ENCODE peak calls at places on chromosomes 5 and 9, in seven cellular contexts. K, E, Z, B, R, A and U are unnamed samples.
A peak's percentile ranks its signal among the peaks of the same experiment; 100 is the strongest.

GRCh38 chr9:15764131-15764530 is 211.3 kb downstream of the CCDC171 start:
- DNase-seq in R (no peak), B (peak; percentile 91), Z (no peak), E (no peak), K (no peak), A (no peak), U (no peak)

GRCh38 chr9:129597355-129598088 is 23.4 kb downstream of the C9orf50 start:
- DNase-seq in Z (peak; percentile 90), B (peak; percentile 67), R (peak; percentile 78), K (peak; percentile 65), E (peak; percentile 66), A (no peak), U (peak; percentile 70)

GRCh38 chr9:91814214-91814613 is 135.8 kb downstream of the ROR2 start:
- DNase-seq in E (no peak), Z (no peak), K (no peak), R (no peak), A (no peak), B (no peak), U (no peak)

GRCh38 chr5:113204525-113205161 is 228.0 kb downstream of the DCP2 start:
- DNase-seq in B (peak; percentile 71), Z (peak; percentile 38), R (peak; percentile 58), E (no peak), A (no peak), K (peak; percentile 64), U (no peak)

GRCh38 chr5:92927291-92927778 is 653.7 kb downstream of the NR2F1-AS1 start:
- DNase-seq in A (no peak), K (no peak), R (no peak), Z (no peak), E (no peak), B (peak; percentile 57), U (no peak)

GRCh38 chr5:108278285-108279240 is 103.3 kb downstream of the FBXL17 start:
- DNase-seq in A (no peak), E (peak; percentile 51), Z (peak; percentile 47), K (no peak), R (no peak), B (no peak), U (no peak)

GRCh38 chr5:2729189-2729588 is 22.3 kb downstream of the IRX2 start:
- DNase-seq in E (no peak), Z (no peak), R (no peak), B (no peak), K (no peak), A (no peak), U (no peak)

GRCh38 chr5:2430606-2431005 is 320.9 kb downstream of the IRX2 start:
- DNase-seq in K (no peak), E (no peak), A (no peak), R (no peak), Z (no peak), B (no peak), U (no peak)

GRCh38 chr9:78234810-78235209 is 1.1 kb upstream of the CEP78 start:
- DNase-seq in Z (no peak), A (no peak), B (peak; percentile 72), K (peak; percentile 39), E (no peak), R (peak; percentile 8), U (no peak)

GRCh38 chr5:146947181-146947941 is 68.8 kb upstream of the PPP2R2B start:
- DNase-seq in R (peak; percentile 8), A (no peak), Z (peak; percentile 47), E (no peak), B (peak; percentile 49), K (peak; percentile 4), U (peak; percentile 20)

GRCh38 chr5:141951341-141951781 is 6.6 kb downstream of the PCDH12 start:
- DNase-seq in R (peak; percentile 24), Z (peak; percentile 79), E (peak; percentile 86), B (no peak), K (no peak), A (peak; percentile 50), U (no peak)

GRCh38 chr5:37436146-37436934 is 57.2 kb downstream of the WDR70 start:
- DNase-seq in R (no peak), E (no peak), A (no peak), K (no peak), B (no peak), Z (no peak), U (no peak)

GRCh38 chr9:96495341-96495740 is 45.4 kb downstream of the HABP4 start:
- DNase-seq in Z (no peak), K (peak; percentile 95), A (no peak), R (peak; percentile 93), E (no peak), B (peak; percentile 78), U (no peak)

GRCh38 chr5:180178516-180179398 is 30.3 kb downstream of the RASGEF1C start:
- DNase-seq in E (no peak), R (no peak), Z (no peak), B (no peak), A (no peak), K (no peak), U (no peak)

GRCh38 chr5:150399158-150400019 is 13.3 kb downstream of the CD74 start:
- DNase-seq in Z (no peak), K (peak; percentile 58), A (no peak), E (no peak), B (no peak), R (peak; percentile 50), U (no peak)

GRCh38 chr5:77881528-77881927 is 105.4 kb upstream of the TBCA start:
- DNase-seq in B (peak; percentile 73), A (no peak), R (no peak), Z (no peak), E (no peak), K (peak; percentile 18), U (no peak)

DNA sequence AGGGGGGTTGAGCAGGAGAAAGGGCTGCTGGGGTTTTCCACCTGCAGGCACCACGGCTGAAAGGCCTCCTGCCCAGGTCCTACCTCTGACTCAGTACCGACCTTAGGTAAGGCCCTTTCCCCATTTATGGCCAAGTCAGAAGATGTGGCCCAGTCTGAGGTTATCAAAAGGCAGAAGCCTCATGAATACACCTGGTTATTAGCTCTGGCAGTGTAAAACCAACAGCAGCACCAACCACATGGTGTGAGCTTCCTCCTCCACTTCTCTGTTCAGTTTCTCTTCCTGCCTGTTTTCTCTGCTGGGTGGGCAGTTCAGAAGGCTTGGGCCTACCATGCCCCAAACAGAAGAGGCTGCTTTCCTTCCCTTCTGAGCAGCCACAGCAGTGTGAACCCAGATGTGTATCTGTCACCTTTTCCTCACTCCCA is 86.9 kb downstream of the UGCG start:
- DNase-seq in R (no peak), B (no peak), A (no peak), E (no peak), Z (no peak), K (no peak), U (no peak)
- H3K18ac ChIP-seq in R (no peak overlapping the region), B (no peak overlapping the region), A (no peak overlapping the region), E (no peak overlapping the region), Z (no peak overlapping the region), K (no peak overlapping the region), U (no peak overlapping the region)

DNA sequence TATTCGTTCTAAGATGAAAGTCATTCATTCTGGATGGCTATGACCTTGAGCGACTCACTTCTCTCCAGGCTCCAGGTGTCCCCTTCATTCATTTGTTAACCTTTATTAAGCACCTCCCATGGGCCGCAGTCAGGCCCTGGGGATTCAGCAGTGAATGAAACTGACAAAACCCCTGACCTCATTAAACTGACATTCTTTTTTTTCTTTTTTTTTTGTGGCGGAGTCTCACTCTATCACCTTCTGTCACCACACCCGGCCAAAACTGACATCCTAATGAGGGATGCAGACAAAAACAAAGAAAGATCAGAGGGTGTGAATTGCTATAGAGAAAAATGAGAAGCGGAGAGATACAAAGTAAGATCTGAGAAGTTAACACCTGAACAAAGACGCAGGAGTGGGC is 16.5 kb upstream of the ODF2 start:
- DNase-seq in A (no peak), B (no peak), K (no peak), Z (no peak), R (no peak), E (no peak), U (no peak)
- H3K4ac ChIP-seq in A (no peak overlapping the region), B (no peak overlapping the region), K (no peak overlapping the region), Z (no peak overlapping the region), R (no peak overlapping the region), E (no peak overlapping the region), U (no peak overlapping the region)

DNA sequence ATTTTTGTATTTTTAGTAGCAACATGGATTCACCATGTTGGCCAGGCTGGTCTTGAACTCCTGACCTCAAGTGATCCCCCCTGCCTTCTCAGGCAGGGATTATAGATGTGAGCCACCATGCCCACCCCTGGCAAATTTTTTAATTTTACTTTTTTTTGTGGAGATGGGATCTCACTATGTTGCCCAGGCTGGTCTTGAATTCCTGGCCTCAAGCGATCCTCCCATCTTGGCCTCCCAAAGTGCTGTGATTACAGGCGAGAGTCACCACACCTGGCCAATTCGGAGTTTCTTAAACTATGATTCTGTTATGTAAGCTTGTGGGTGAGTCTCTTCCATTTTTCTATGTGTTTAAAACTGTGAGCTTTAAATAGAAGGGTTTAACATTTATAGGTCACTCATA is 27.6 kb downstream of the PCBD2 start:
- DNase-seq in Z (no peak), E (no peak), R (no peak), K (no peak), B (no peak), A (no peak), U (no peak)
- H3K18ac ChIP-seq in Z (no peak overlapping the region), E (no peak overlapping the region), R (no peak overlapping the region), K (no peak overlapping the region), B (no peak overlapping the region), A (no peak overlapping the region), U (no peak overlapping the region)

GRCh38 chr9:136255166-136255538 is 9.5 kb upstream of the QSOX2 start:
- DNase-seq in B (no peak), Z (no peak), A (no peak), E (no peak), R (peak; percentile 21), K (peak; percentile 48), U (no peak)

GRCh38 chr9:136254381-136255165 is 9.0 kb upstream of the QSOX2 start:
- DNase-seq in K (no peak), R (no peak), Z (no peak), A (no peak), E (no peak), B (no peak), U (no peak)

GRCh38 chr9:136258299-136258625 is 12.7 kb upstream of the QSOX2 start:
- DNase-seq in Z (no peak), B (no peak), R (no peak), A (no peak), K (no peak), E (no peak), U (no peak)

GRCh38 chr9:136257381-136258298 is 12.0 kb upstream of the QSOX2 start:
- DNase-seq in B (no peak), E (no peak), Z (no peak), A (no peak), R (no peak), K (no peak), U (no peak)

DNA sequence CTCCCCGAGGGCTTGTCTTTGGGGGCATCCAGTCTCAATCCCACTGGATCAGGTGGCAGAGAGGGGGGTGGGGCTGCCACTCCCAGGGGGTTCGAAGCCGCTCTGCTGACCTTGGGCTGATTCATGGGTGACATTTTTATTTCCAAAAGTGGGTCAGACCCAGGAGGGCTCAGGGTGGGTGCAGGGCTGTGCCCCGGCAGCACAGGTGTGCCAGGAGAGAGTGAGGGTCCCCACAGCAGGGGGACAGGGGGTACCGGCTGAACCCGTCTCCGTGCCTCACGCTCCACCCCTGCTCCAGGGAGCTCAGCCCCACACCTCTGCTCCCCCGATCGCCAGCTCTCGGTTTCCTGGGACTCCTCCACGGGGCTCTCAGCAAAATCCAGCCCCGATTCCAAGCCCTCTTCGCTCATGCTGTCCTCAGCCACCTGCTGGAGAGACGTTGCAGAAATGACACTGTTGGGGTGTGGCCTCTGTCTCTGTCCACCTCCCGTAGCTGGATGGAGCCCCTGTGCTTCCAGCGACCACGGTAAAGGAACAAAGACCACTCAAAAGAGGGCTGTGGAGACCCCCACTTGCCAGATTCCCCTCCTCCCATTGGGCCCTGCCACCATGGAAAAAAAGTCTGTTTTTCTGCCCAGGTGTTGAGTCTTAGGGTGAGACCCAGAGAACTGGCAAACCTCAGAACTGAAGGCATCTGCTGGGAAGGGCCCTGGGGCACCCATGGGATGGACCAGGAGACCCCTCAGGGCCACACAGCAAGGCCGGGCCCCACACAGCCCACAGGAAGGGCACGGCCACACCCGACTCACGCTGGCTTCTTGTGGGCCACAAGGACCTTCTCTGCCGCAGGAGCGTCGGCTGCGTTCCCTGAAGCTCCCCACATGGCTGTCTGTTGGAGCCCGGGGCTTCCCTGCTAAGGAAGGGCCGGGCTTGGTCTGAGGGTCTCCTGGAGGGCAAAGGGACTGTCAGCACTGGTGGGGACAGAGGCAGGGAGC is 10.6 kb upstream of the QSOX2 start:
- DNase-seq in E (no peak), R (no peak), B (no peak), A (no peak), Z (peak; percentile 30), K (no peak), U (no peak)
- H3K4ac ChIP-seq in E (no peak overlapping the region), R (no peak overlapping the region), B (no peak overlapping the region), A (no peak overlapping the region), Z (no peak overlapping the region), K (no peak overlapping the region), U (no peak overlapping the region)